ENCODE peak calls at places on chromosome 18, in eight cellular contexts. Z is posterior cingulate gyrus; F is C1 segment of cervical spinal cord; O is GM12891; S is activated T-helper 9 cell treated with anti-CD3 and anti-CD28 coated beads, Interleukin-2, amount 50 U/mL, for 16 hours; T is brain microvascular endothelial cell; B is psoas muscle; Y is memory B cell. W is an unnamed sample.

GRCh38 chr18:60676807-60677206 is 304.2 kb upstream of the MC4R start:
- DNase-seq in Z (no peak), F (no peak), O (no peak), S (no peak), T (no peak), B (no peak), Y (no peak), W (no peak)

GRCh38 chr18:54675076-54675475 is 84.0 kb downstream of the DYNAP start:
- DNase-seq in Z (no peak), F (no peak), O (no peak), S (no peak), T (no peak), B (no peak), Y (no peak), W (no peak)

GRCh38 chr18:1296237-1296636 is 391.6 kb downstream of the ADCYAP1 start:
- DNase-seq in Z (no peak), F (no peak), O (no peak), S (no peak), T (no peak), B (no peak), Y (no peak), W (no peak)

GRCh38 chr18:35616664-35617423 is 35.3 kb downstream of the GALNT1 start:
- DNase-seq in Z (no peak), F (no peak), O (no peak), S (peak), T (peak), B (no peak), Y (peak), W (no peak)

GRCh38 chr18:45657357-45658335 is 42.4 kb downstream of the SLC14A2 start:
- DNase-seq in Z (no peak), F (no peak), O (no peak), S (no peak), T (no peak), B (no peak), Y (no peak), W (no peak)

GRCh38 chr18:4510709-4511108 is 55.6 kb upstream of the DLGAP1 start:
- DNase-seq in Z (no peak), F (peak), O (no peak), S (no peak), T (no peak), B (no peak), Y (no peak), W (peak)

GRCh38 chr18:36158261-36158867 is 28.7 kb downstream of the ELP2 start:
- DNase-seq in Z (no peak), F (no peak), O (no peak), S (no peak), T (peak), B (no peak), Y (no peak), W (no peak)

GRCh38 chr18:12121175-12122095 is 27.8 kb downstream of the ANKRD62 start:
- DNase-seq in Z (no peak), F (no peak), O (no peak), S (no peak), T (peak), B (no peak), Y (no peak), W (no peak)

GRCh38 chr18:8998481-8999217 is 103.8 kb upstream of the NDUFV2 start:
- DNase-seq in Z (no peak), F (no peak), O (no peak), S (no peak), T (no peak), B (no peak), Y (no peak), W (no peak)

GRCh38 chr18:629303-630150 is 27.9 kb upstream of the TYMS start:
- DNase-seq in Z (no peak), F (no peak), O (no peak), S (no peak), T (peak), B (no peak), Y (no peak), W (no peak)

GRCh38 chr18:3485153-3486149 is 35.5 kb downstream of the TGIF1 start:
- DNase-seq in Z (no peak), F (no peak), O (no peak), S (no peak), T (no peak), B (no peak), Y (no peak), W (no peak)

GRCh38 chr18:77130229-77131099 is 2.1 kb downstream of the MBP start:
- DNase-seq in Z (peak), F (no peak), O (no peak), S (no peak), T (no peak), B (peak), Y (no peak), W (no peak)

GRCh38 chr18:49565656-49566055 is 3.8 kb downstream of the LIPG start:
- DNase-seq in Z (peak), F (no peak), O (no peak), S (no peak), T (no peak), B (no peak), Y (no peak), W (peak)

GRCh38 chr18:68588169-68588568 is 126.7 kb downstream of the TMX3 start:
- DNase-seq in Z (no peak), F (no peak), O (no peak), S (no peak), T (no peak), B (no peak), Y (no peak), W (no peak)

GRCh38 chr18:31513189-31513907 is 15.4 kb downstream of the DSG2 start:
- DNase-seq in Z (no peak), F (no peak), O (no peak), S (no peak), T (peak), B (no peak), Y (no peak), W (no peak)

GRCh38 chr18:77161954-77162353 is 29.4 kb upstream of the MBP start:
- DNase-seq in Z (no peak), F (no peak), O (no peak), S (no peak), T (no peak), B (no peak), Y (no peak), W (no peak)

GRCh38 chr18:45662468-45662867 is 47.2 kb downstream of the SLC14A2 start:
- DNase-seq in Z (no peak), F (no peak), O (no peak), S (no peak), T (peak), B (no peak), Y (no peak), W (no peak)

GRCh38 chr18:22695674-22696073 is 237.5 kb upstream of the RBBP8 start:
- DNase-seq in Z (no peak), F (no peak), O (no peak), S (no peak), T (no peak), B (no peak), Y (no peak), W (no peak)

GRCh38 chr18:11996907-11997306 is 15.6 kb downstream of the IMPA2 start:
- DNase-seq in Z (peak), F (no peak), O (no peak), S (no peak), T (no peak), B (peak), Y (no peak), W (no peak)

GRCh38 chr18:48032876-48033769 is 102.7 kb upstream of the SMAD2 start:
- DNase-seq in Z (no peak), F (no peak), O (no peak), S (no peak), T (peak), B (no peak), Y (no peak), W (no peak)

GRCh38 chr18:75478996-75479870 is 51.7 kb upstream of the SMIM21 start:
- DNase-seq in Z (no peak), F (no peak), O (no peak), S (no peak), T (peak), B (no peak), Y (peak), W (no peak)

GRCh38 chr18:21241224-21242131 is 554 bp upstream of the GREB1L start:
- DNase-seq in Z (no peak), F (no peak), O (peak), S (no peak), T (no peak), B (peak), Y (no peak), W (no peak)

GRCh38 chr18:57416542-57416941 is 18.6 kb upstream of the ONECUT2 start:
- DNase-seq in Z (no peak), F (no peak), O (no peak), S (no peak), T (no peak), B (no peak), Y (no peak), W (no peak)

GRCh38 chr18:13574355-13574754 is 152.0 kb downstream of the FAM210A start:
- DNase-seq in Z (no peak), F (no peak), O (no peak), S (no peak), T (no peak), B (no peak), Y (no peak), W (no peak)

GRCh38 chr18:79380816-79381806 is 14.6 kb upstream of the NFATC1 start:
- DNase-seq in Z (peak), F (no peak), O (peak), S (peak), T (no peak), B (peak), Y (no peak), W (peak)

W was measured in amygdala.